ENCODE peak calls at places on chromosomes 11 and 22, in eight cellular contexts. X, P, B, H, R, K, S and M are unnamed samples.

GRCh38 chr22:17832665-17833064 is 58.4 kb upstream of the BID start:
- DNase-seq in X (peak; percentile 53), P (no peak), B (no peak), H (no peak), R (no peak), K (peak; percentile 74), S (no peak), M (no peak)

GRCh38 chr22:42797021-42797420 is 60.1 kb downstream of the ARFGAP3 start:
- DNase-seq in X (peak; percentile 54), P (no peak), B (no peak), H (no peak), R (no peak), K (no peak), S (no peak), M (no peak)

GRCh38 chr11:95688501-95689222 is 100.9 kb downstream of the FAM76B start:
- DNase-seq in X (no peak), P (no peak), B (no peak), H (no peak), R (no peak), K (no peak), S (no peak), M (no peak)

GRCh38 chr11:65186701-65187100 is 5.0 kb downstream of the CAPN1 start:
- DNase-seq in X (no peak), P (peak; percentile 63), B (no peak), H (no peak), R (no peak), K (no peak), S (no peak), M (no peak)

GRCh38 chr11:72373163-72373562 is 61.2 kb downstream of the CLPB start:
- DNase-seq in X (no peak), P (no peak), B (no peak), H (no peak), R (peak; percentile 43), K (no peak), S (no peak), M (no peak)

GRCh38 chr22:20145206-20145831 is 5.5 kb downstream of the CCDC188 start:
- DNase-seq in X (no peak), P (no peak), B (no peak), H (no peak), R (no peak), K (no peak), S (no peak), M (no peak)

GRCh38 chr11:61445535-61445934 is 15.6 kb downstream of the SDHAF2 start:
- DNase-seq in X (no peak), P (no peak), B (no peak), H (no peak), R (no peak), K (no peak), S (no peak), M (peak; percentile 67)

GRCh38 chr22:17576475-17576874 is 13.2 kb downstream of the SLC25A18 start:
- DNase-seq in X (no peak), P (peak; percentile 66), B (no peak), H (no peak), R (no peak), K (no peak), S (no peak), M (peak; percentile 92)

GRCh38 chr22:43861529-43861928 is 784 bp downstream of the SULT4A1 start:
- DNase-seq in X (peak; percentile 12), P (no peak), B (no peak), H (no peak), R (no peak), K (no peak), S (no peak), M (peak; percentile 37)

GRCh38 chr11:108664241-108664640 is 628 bp upstream of the DDX10 start:
- DNase-seq in X (no peak), P (no peak), B (no peak), H (no peak), R (no peak), K (no peak), S (no peak), M (peak; percentile 53)

GRCh38 chr11:121479355-121479754 is 26.6 kb upstream of the SORL1-AS1 start:
- DNase-seq in X (no peak), P (no peak), B (no peak), H (no peak), R (peak; percentile 25), K (no peak), S (peak; percentile 65), M (no peak)

GRCh38 chr11:61803889-61804647 is 11.4 kb downstream of the FEN1 start:
- DNase-seq in X (no peak), P (no peak), B (no peak), H (no peak), R (no peak), K (no peak), S (no peak), M (peak; percentile 76)

GRCh38 chr22:36453266-36453607 is 28.2 kb downstream of the TXN2 start:
- DNase-seq in X (no peak), P (no peak), B (no peak), H (no peak), R (no peak), K (peak; percentile 53), S (peak; percentile 59), M (no peak)

GRCh38 chr11:118699508-118700220 is 20.2 kb upstream of the TREH start:
- DNase-seq in X (no peak), P (no peak), B (no peak), H (no peak), R (no peak), K (no peak), S (no peak), M (no peak)

GRCh38 chr22:35303029-35303624 is 3.4 kb downstream of the TOM1 start:
- DNase-seq in X (no peak), P (no peak), B (no peak), H (no peak), R (no peak), K (no peak), S (no peak), M (peak; percentile 59)